ENCODE peak calls at places on chromosomes 12 and 14, in nine cellular contexts. Q is heart left ventricle, J is epithelial cell of esophagus, E is fibroblast of mammary gland, V is upper lobe of right lung, N is right atrium auricular region, M is adrenal gland, S is MM.1S, H is mucosa of descending colon. K is an unnamed sample.

GRCh38 chr14:77570706-77571293 is 45.6 kb downstream of the SPTLC2 start:
- DNase-seq in N (no peak), H (no peak), V (no peak), Q (no peak), E (no peak), S (no peak), J (no peak), M (no peak), K (no peak)

GRCh38 chr12:43676183-43676813 is 82.3 kb downstream of the PUS7L start:
- DNase-seq in N (no peak), Q (no peak), S (peak), E (peak), H (no peak), M (no peak), V (no peak), J (peak), K (no peak)

GRCh38 chr12:26854028-26854387 is 21.0 kb upstream of the ITPR2 start:
- DNase-seq in M (no peak), S (no peak), N (no peak), E (no peak), Q (no peak), V (no peak), H (no peak), J (no peak), K (no peak)

GRCh38 chr14:29016050-29016900 is 249.7 kb downstream of the FOXG1 start:
- DNase-seq in S (peak), Q (no peak), M (no peak), N (no peak), V (peak), J (peak), H (no peak), E (peak), K (no peak)

GRCh38 chr12:57008113-57008687 is 1.9 kb upstream of the ZBTB39 start:
- DNase-seq in N (no peak), J (peak), M (no peak), H (no peak), E (peak), S (peak), Q (no peak), V (no peak), K (no peak)

GRCh38 chr14:21087294-21088091 is 11.0 kb downstream of the ZNF219 start:
- DNase-seq in N (peak), H (peak), E (peak), Q (peak), J (peak), V (no peak), M (peak), S (peak), K (no peak)

GRCh38 chr12:107670999-107671643 is 14.5 kb upstream of the PWP1 start:
- DNase-seq in V (no peak), M (peak), J (peak), E (peak), N (no peak), H (no peak), Q (no peak), S (peak), K (no peak)

GRCh38 chr12:114396153-114396868 is 9.6 kb downstream of the TBX5 start:
- DNase-seq in S (no peak), J (no peak), N (no peak), M (no peak), H (no peak), Q (no peak), E (no peak), V (no peak), K (no peak)

GRCh38 chr14:28896337-28896736 is 129.8 kb downstream of the FOXG1 start:
- DNase-seq in S (no peak), H (no peak), N (no peak), M (no peak), Q (no peak), J (no peak), E (no peak), V (no peak), K (no peak)

GRCh38 chr12:26274441-26275312 is 79.3 kb downstream of the SSPN start:
- DNase-seq in J (peak), V (peak), Q (peak), E (peak), S (peak), H (peak), N (peak), M (peak), K (peak)

GRCh38 chr12:52715416-52715815 is 12.1 kb upstream of the KRT77 start:
- DNase-seq in H (no peak), M (no peak), N (no peak), V (peak), Q (no peak), S (no peak), J (no peak), E (no peak), K (no peak)
- TF ChIP-seq CTCF in H (no peak), M (no peak), N (no peak), V (peak), Q (no peak), S (peak), J (no peak), E (no peak), K (no peak)

GRCh38 chr12:47736877-47737676 is 11.8 kb upstream of the ENDOU start:
- DNase-seq in N (peak), M (peak), H (peak), J (no peak), E (peak), Q (peak), S (no peak), V (peak), K (peak)
- H3K4me3 ChIP-seq in N (peak), M (no peak), H (no peak), J (no peak), E (peak), Q (peak), S (no peak), V (no peak), K (peak)

GRCh38 chr14:59123975-59124374 is 64.5 kb upstream of the DAAM1 start:
- DNase-seq in Q (no peak), H (no peak), N (no peak), J (peak), M (no peak), S (no peak), V (no peak), E (peak), K (no peak)
- TF ChIP-seq CTCF in Q (peak), H (no peak), N (peak), J (peak), M (peak), S (peak), V (peak), E (peak), K (no peak)

DNA sequence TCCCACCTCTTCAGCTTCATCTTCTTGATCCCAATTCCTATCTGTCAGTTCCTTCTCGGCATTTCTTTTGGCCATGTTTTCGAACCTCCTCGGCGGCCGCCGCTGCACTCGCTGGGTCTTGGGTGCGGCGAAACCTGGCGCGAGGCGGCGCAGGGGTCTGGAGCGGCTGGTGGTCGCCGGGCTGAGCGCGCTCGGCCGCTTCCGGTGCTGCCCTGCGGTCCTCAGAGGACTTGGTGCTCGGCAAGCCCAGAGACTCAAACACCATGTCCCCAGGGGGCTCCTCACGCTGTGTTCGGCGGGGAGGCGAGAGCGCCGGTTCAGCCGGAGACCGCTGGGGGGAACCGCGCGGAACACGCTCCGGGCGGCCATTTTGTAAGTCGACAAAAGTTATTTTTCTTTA is 51.8 kb downstream of the PPP1R36 start:
- DNase-seq in M (no peak), S (no peak), E (no peak), V (no peak), N (no peak), H (no peak), Q (no peak), J (no peak), K (no peak)
- H3K4me3 ChIP-seq in M (no peak), S (no peak), E (no peak), V (no peak), N (peak), H (no peak), Q (peak), J (no peak), K (peak)

GRCh38 chr14:23351681-23352505 is 794 bp downstream of the SLC22A17 start:
- DNase-seq in Q (no peak), E (no peak), N (no peak), M (no peak), J (no peak), H (no peak), V (no peak), S (no peak), K (peak)
- TF ChIP-seq CTCF in Q (no peak), E (no peak), N (no peak), M (no peak), J (no peak), H (no peak), V (no peak), S (no peak), K (no peak)

GRCh38 chr12:120369476-120370342 is 745 bp upstream of the MSI1 start:
- DNase-seq in V (no peak), M (no peak), H (no peak), E (no peak), J (no peak), Q (no peak), N (no peak), S (no peak), K (no peak)
- H3K4me3 ChIP-seq in V (no peak), M (no peak), H (peak), E (no peak), J (no peak), Q (peak), N (peak), S (no peak), K (peak)

DNA sequence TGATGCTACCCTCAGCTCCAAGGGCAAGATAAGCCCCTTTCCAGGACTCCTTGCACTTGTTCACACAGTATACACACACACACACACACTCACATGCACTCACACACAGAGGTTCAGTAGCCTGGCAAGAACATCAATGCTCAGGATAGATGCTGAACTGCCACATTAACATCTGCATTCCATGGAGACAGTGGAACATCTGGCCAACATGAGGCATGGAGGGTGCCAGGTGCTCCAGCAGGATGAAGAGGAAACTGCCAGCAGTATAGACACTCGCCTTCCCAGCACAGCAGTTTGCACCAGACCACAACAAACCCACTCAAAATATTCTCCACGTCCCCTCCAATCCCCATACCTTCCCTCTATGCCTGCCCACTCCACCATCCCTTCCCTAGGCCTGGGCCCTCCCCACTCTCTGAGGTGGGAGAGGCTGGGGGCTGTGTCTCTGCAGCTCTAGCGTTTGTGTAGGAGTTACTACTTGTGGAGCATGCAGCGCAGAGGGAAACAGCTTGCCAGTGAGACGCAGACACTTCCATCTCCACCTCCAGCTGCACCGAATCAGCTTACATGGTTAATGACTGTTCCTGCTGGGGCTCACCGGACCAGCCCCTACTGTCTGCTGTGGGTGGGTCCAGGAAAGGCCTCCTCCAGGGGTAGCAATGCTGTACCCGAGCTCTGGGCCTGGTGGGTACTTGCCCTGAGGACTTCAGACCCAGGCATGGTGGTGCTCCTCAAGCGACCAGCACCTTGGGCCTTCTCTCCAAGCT is 18.7 kb upstream of the PLEKHG3 start:
- DNase-seq in J (no peak), Q (no peak), S (no peak), H (no peak), E (peak), V (no peak), N (no peak), M (no peak), K (no peak)
- TF ChIP-seq CTCF in J (no peak), Q (no peak), S (no peak), H (no peak), E (no peak), V (no peak), N (no peak), M (no peak), K (no peak)

DNA sequence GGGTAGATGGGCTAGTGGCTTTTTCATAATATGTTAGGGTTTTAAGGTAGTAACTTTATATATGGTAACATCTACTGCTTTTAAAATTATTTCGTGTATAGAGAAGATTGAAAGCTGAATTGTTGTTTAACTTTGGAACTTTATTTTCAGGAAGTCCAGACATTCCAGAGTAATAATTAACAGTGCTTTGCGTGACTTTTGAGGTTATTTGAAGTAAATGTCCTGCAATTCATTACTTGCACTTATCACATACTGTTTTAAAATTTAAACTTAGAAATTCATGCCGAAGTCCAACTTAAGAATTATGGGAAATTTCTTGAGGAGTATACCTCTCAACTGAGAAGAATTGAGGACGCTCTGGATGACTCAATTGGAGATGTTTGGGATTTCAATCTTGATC is 3.3 kb downstream of the WASHC4 start:
- DNase-seq in S (no peak), V (no peak), N (no peak), E (no peak), M (no peak), H (no peak), J (no peak), Q (no peak), K (no peak)
- H3K4me3 ChIP-seq in S (no peak), V (no peak), N (no peak), E (no peak), M (no peak), H (no peak), J (no peak), Q (no peak), K (no peak)